ENCODE peak calls at places on chromosomes 3 and 15, in eight cellular contexts. D is pancreas, N is aorta, A is Peyer's patch, V is gastrocnemius medialis, U is osteoblast, B is hepatocyte, J is lower lobe of right lung. Y is an unnamed sample. For H3K27me3, the result is how much of the 10 kb centered on the place peaks cover.

GRCh38 chr3:139120336-139120971 is 75.8 kb upstream of the PRR23C start:
- DNase-seq in D (no peak), N (no peak), A (no peak), V (no peak), U (peak), B (peak), J (no peak), Y (no peak)

GRCh38 chr3:183533410-183534132 is 21.9 kb downstream of the KLHL6 start:
- DNase-seq in D (no peak), N (no peak), A (peak), V (no peak), U (no peak), B (peak), J (peak), Y (no peak)

GRCh38 chr15:66841953-66842681 is 140.1 kb downstream of the SMAD6 start:
- DNase-seq in D (peak), N (peak), A (peak), V (peak), U (peak), B (peak), J (peak), Y (peak)

GRCh38 chr3:42572278-42572677 is 9.5 kb downstream of the SEC22C start:
- DNase-seq in D (no peak), N (no peak), A (no peak), V (no peak), U (no peak), B (peak), J (no peak), Y (no peak)

GRCh38 chr15:33985287-33985686 is 17.0 kb downstream of the CHRM5 start:
- DNase-seq in D (no peak), N (no peak), A (no peak), V (no peak), U (peak), B (peak), J (no peak), Y (no peak)

GRCh38 chr3:193962986-193963683 is 172.8 kb upstream of the HES1 start:
- DNase-seq in D (no peak), N (no peak), A (no peak), V (no peak), U (no peak), B (no peak), J (no peak), Y (no peak)

GRCh38 chr15:67117356-67117755 is 52.0 kb downstream of the SMAD3 start:
- DNase-seq in D (no peak), N (peak), A (no peak), V (no peak), U (no peak), B (no peak), J (no peak), Y (no peak)

GRCh38 chr15:68843425-68844311 is 23.0 kb upstream of the ANP32A start:
- DNase-seq in D (peak), N (peak), A (no peak), V (no peak), U (no peak), B (peak), J (peak), Y (no peak)

GRCh38 chr3:99901200-99901926 is 83.7 kb downstream of the CMSS1 start:
- DNase-seq in D (no peak), N (no peak), A (no peak), V (no peak), U (peak), B (peak), J (no peak), Y (no peak)

GRCh38 chr3:56990295-56991015 is 70.0 kb upstream of the SPATA12 start:
- DNase-seq in D (no peak), N (no peak), A (no peak), V (no peak), U (no peak), B (peak), J (no peak), Y (no peak)

GRCh38 chr3:157755254-157755653 is 252.0 kb upstream of the VEPH1 start:
- DNase-seq in D (no peak), N (no peak), A (no peak), V (no peak), U (no peak), B (no peak), J (no peak), Y (no peak)

GRCh38 chr3:149792485-149793270 is at the start of gene ANKUB1:
- DNase-seq in D (no peak), N (no peak), A (no peak), V (no peak), U (no peak), B (no peak), J (no peak), Y (no peak)

GRCh38 chr3:113297741-113298320 is 86.5 kb downstream of the BOC start:
- DNase-seq in D (no peak), N (no peak), A (no peak), V (no peak), U (no peak), B (no peak), J (no peak), Y (no peak)

GRCh38 chr3:113297281-113297680 is 85.9 kb downstream of the BOC start:
- DNase-seq in D (no peak), N (no peak), A (no peak), V (no peak), U (no peak), B (no peak), J (no peak), Y (no peak)

GRCh38 chr3:113304102-113304501 is 92.7 kb downstream of the BOC start:
- DNase-seq in D (no peak), N (no peak), A (no peak), V (no peak), U (no peak), B (no peak), J (no peak), Y (no peak)

GRCh38 chr3:113304856-113305540 is 93.6 kb downstream of the BOC start:
- DNase-seq in D (no peak), N (no peak), A (no peak), V (no peak), U (no peak), B (no peak), J (no peak), Y (no peak)

GRCh38 chr3:113300596-113300995 is 89.2 kb downstream of the BOC start:
- DNase-seq in D (no peak), N (no peak), A (no peak), V (no peak), U (no peak), B (no peak), J (no peak), Y (no peak)
- H3K27me3 ChIP-seq in D (under half), N (under half), A (under half), V (under half), U (under half), B (under half), J (under half), Y (under half)

GRCh38 chr15:74723754-74724334 is 1.5 kb downstream of the CYP1A1 start:
- DNase-seq in D (no peak), N (no peak), A (no peak), V (no peak), U (peak), B (peak), J (no peak), Y (no peak)
- H3K27me3 ChIP-seq in D (under half), N (under half), A (under half), V (under half), U (half or more), B (under half), J (under half), Y (under half)

DNA sequence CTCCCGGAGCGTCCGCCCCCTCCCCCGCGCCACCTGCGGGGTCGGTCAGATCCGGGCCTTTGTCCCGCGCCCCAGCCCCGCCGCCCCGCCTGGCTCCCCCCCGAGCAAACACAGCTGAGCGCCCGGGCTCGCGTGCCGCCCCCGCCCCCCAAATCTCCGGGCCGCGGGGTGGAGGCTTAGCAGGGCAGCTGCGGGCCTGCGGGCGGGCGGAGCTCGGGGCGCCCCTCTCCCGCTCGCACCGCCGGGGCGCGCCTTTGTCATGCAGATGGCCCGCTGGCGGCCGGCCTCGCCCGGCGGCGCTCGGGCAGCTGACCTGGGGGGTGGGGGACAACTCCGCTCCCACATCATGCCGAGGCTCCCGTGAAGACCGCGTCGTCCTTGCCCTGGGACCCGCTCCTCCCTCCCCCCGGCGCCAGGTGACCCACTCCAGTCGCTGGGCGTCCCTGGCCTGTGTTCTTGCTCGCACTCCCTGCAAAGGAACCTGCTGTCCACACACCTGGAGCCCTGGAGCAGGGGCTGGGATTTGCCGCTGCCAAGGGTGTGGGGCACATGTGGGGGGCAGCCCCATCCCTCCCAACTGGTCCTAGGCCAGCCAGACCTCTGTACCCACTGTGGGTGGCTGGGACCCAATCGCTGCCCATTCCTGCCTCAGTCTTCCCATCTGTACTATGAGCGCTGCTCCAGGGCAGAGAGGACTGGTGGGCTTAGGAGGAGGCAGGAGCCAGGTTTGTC is 33.6 kb downstream of the DNAJB8 start:
- DNase-seq in D (peak), N (no peak), A (no peak), V (no peak), U (no peak), B (peak), J (no peak), Y (no peak)
- H3K27me3 ChIP-seq in D (under half), N (under half), A (under half), V (under half), U (under half), B (under half), J (under half), Y (under half)

DNA sequence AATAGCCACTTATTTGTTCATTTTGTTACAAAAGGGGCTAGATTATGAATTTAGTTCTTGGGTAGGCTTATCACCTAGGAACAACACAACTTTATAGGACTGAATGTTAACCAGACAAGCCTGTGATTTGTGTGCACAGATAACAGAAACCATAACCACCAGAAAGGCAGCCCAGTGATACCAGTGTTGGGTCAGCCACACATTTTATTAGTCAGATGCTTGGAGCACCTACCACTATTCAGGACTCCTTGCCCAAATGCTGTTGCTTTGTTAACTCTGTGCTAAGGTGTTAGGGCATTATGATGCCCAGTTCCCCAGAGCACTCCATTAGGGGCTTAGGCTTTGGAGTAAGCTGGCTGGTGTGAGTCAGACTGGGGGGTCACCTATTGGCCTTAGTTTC is 22.5 kb downstream of the PLCL2 start:
- DNase-seq in D (no peak), N (no peak), A (no peak), V (no peak), U (no peak), B (no peak), J (no peak), Y (no peak)
- H3K27me3 ChIP-seq in D (under half), N (under half), A (under half), V (under half), U (under half), B (under half), J (under half), Y (under half)

Y was measured in uterus.